ENCODE peak calls at places on chromosomes 13 and 19, in eight cellular contexts. I, S, Z, V, A, J, N and L are unnamed samples.

GRCh38 chr19:10514211-10515145 is 2.8 kb downstream of the S1PR5 start:
- DNase-seq in Z (no peak), J (no peak), N (no peak), I (no peak), S (no peak), A (no peak), V (no peak), L (no peak)

GRCh38 chr19:23395041-23395721 is at the start of gene ZNF91:
- DNase-seq in Z (peak), N (peak), A (peak), S (peak), J (peak), V (no peak), I (peak), L (peak)

GRCh38 chr13:25169951-25170553 is 2.0 kb downstream of the AMER2 start:
- DNase-seq in I (no peak), Z (no peak), A (no peak), V (no peak), J (no peak), S (no peak), N (no peak), L (no peak)

GRCh38 chr13:33263484-33263883 is 22.1 kb downstream of the STARD13 start:
- DNase-seq in N (no peak), J (no peak), V (no peak), I (no peak), S (no peak), Z (no peak), A (no peak), L (no peak)

GRCh38 chr13:95564948-95565347 is 12.4 kb downstream of the CLDN10 start:
- DNase-seq in N (no peak), J (no peak), A (no peak), Z (no peak), S (no peak), I (no peak), V (no peak), L (no peak)

GRCh38 chr13:112908342-112908741 is 60.7 kb upstream of the MCF2L start:
- DNase-seq in J (no peak), S (no peak), I (no peak), A (no peak), N (no peak), Z (no peak), V (no peak), L (no peak)

GRCh38 chr13:41700790-41701310 is 243.5 kb downstream of the RGCC start:
- DNase-seq in I (no peak), N (no peak), S (no peak), A (no peak), J (no peak), Z (no peak), V (no peak), L (no peak)

GRCh38 chr13:35283856-35284255 is 192.6 kb downstream of the MAB21L1 start:
- DNase-seq in I (no peak), J (no peak), V (no peak), Z (no peak), A (no peak), S (no peak), N (peak), L (no peak)

GRCh38 chr19:2302319-2303208 is 5.4 kb downstream of the LINGO3 start:
- DNase-seq in V (no peak), S (no peak), N (peak), I (peak), A (peak), Z (peak), J (no peak), L (no peak)

GRCh38 chr19:50486823-50487515 is 10.3 kb upstream of the GARIN5A start:
- DNase-seq in A (peak), J (no peak), I (no peak), N (no peak), Z (no peak), V (no peak), S (no peak), L (no peak)

GRCh38 chr13:30572859-30573275 is 44.9 kb upstream of the USPL1 start:
- DNase-seq in J (no peak), S (no peak), A (no peak), V (no peak), Z (no peak), I (no peak), N (no peak), L (no peak)

GRCh38 chr19:876089-876488 is 16.6 kb downstream of the CFD start:
- DNase-seq in Z (no peak), S (no peak), V (no peak), I (no peak), A (no peak), N (no peak), J (no peak), L (no peak)

GRCh38 chr13:79966502-79966901 is 374.4 kb downstream of the SPRY2 start:
- DNase-seq in A (no peak), I (no peak), N (no peak), S (no peak), V (no peak), Z (no peak), J (no peak), L (no peak)

GRCh38 chr13:111115051-111115840 is at the start of gene ARHGEF7:
- DNase-seq in V (no peak), J (no peak), A (no peak), N (no peak), S (no peak), Z (no peak), I (no peak), L (peak)

GRCh38 chr19:38213911-38214625 is 10.0 kb downstream of the DPF1 start:
- DNase-seq in A (no peak), I (no peak), N (no peak), J (no peak), V (no peak), Z (no peak), S (no peak), L (no peak)

GRCh38 chr19:17524651-17525050 is 13.2 kb downstream of the PGLS start:
- DNase-seq in N (no peak), V (no peak), Z (no peak), J (no peak), A (no peak), I (no peak), S (no peak), L (no peak)

GRCh38 chr13:28513745-28514144 is 18.8 kb upstream of the FLT1 start:
- DNase-seq in S (no peak), I (no peak), Z (no peak), N (no peak), J (no peak), A (no peak), V (no peak), L (no peak)

GRCh38 chr13:80341771-80342271 is 895 bp upstream of the SPRY2 start:
- DNase-seq in V (no peak), A (peak), J (no peak), I (peak), Z (no peak), N (peak), S (no peak), L (no peak)

GRCh38 chr19:1864480-1865171 is 1.2 kb upstream of the KLF16 start:
- DNase-seq in A (peak), N (peak), I (peak), J (peak), V (no peak), Z (peak), S (peak), L (peak)

GRCh38 chr13:59176775-59177174 is 987.0 kb downstream of the DIAPH3 start:
- DNase-seq in N (no peak), Z (no peak), S (no peak), J (no peak), V (no peak), I (no peak), A (no peak), L (no peak)

GRCh38 chr19:58317481-58318072 is 9.2 kb upstream of the ZSCAN22 start:
- DNase-seq in V (no peak), I (no peak), A (no peak), S (no peak), Z (no peak), N (no peak), J (no peak), L (no peak)

GRCh38 chr19:50341091-50341564 is 12.0 kb upstream of the KCNC3 start:
- DNase-seq in J (no peak), N (no peak), Z (no peak), S (no peak), V (no peak), I (no peak), A (no peak), L (no peak)

GRCh38 chr19:10964903-10965302 is 4.1 kb downstream of the SMARCA4 start:
- DNase-seq in N (no peak), I (no peak), S (no peak), V (no peak), Z (no peak), J (no peak), A (no peak), L (no peak)

GRCh38 chr19:56538761-56539263 is at the start of gene ZFP28:
- DNase-seq in N (peak), S (peak), J (no peak), A (peak), I (no peak), V (no peak), Z (no peak), L (peak)

GRCh38 chr19:29965529-29965928 is 23.5 kb downstream of the URI1 start:
- DNase-seq in J (no peak), N (no peak), I (no peak), V (no peak), S (no peak), A (no peak), Z (no peak), L (no peak)

GRCh38 chr19:58330458-58330857 is 3.7 kb downstream of the ZSCAN22 start:
- DNase-seq in A (no peak), N (no peak), V (no peak), J (no peak), I (no peak), S (no peak), Z (peak), L (no peak)

GRCh38 chr13:81171065-81171647 is 830.2 kb upstream of the SPRY2 start:
- DNase-seq in A (no peak), J (no peak), Z (no peak), S (no peak), V (no peak), I (no peak), N (no peak), L (no peak)

GRCh38 chr19:54180691-54181091 is 7.7 kb upstream of the TMC4 start:
- DNase-seq in Z (no peak), V (no peak), N (no peak), A (peak), J (no peak), I (no peak), S (no peak), L (no peak)

GRCh38 chr19:54186934-54187381 is 2.4 kb downstream of the MBOAT7 start:
- DNase-seq in I (no peak), S (no peak), N (peak), A (peak), J (no peak), V (no peak), Z (peak), L (no peak)

GRCh38 chr19:54186351-54186750 is 3.0 kb downstream of the MBOAT7 start:
- DNase-seq in S (no peak), J (no peak), V (no peak), I (no peak), N (no peak), A (peak), Z (no peak), L (no peak)

GRCh38 chr19:54179921-54180452 is 7.0 kb upstream of the TMC4 start:
- DNase-seq in Z (peak), V (no peak), A (peak), S (no peak), I (no peak), N (peak), J (no peak), L (no peak)

DNA sequence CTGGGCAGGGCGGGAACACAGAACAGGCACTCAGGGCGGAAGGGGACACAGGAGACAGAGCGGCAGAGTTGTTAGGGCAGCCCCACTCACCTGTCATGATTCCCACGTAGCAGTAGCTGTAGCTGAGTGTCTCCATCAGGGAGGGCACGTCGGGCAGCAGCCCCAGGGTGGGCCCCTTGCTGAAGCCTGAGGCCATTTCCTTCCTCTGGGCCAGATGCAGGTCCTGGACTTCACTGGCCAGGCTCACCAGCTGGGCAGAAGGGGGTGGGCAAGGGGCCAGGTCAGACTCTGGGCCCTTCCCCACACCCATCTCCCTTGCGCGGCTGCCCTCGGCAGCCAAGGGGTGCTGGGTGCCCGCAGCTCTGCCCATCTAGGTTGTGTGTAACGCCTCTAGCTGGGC is 5.9 kb downstream of the MBOAT7 start:
- DNase-seq in N (no peak), S (no peak), A (peak), Z (no peak), V (no peak), I (no peak), J (no peak), L (no peak)
- TF ChIP-seq POLR2AphosphoS5 in N (no peak), S (no peak), A (no peak), Z (no peak), V (no peak), I (no peak), J (no peak), L (no peak)

GRCh38 chr19:3536429-3537100 is 2.4 kb upstream of the TEKTIP1 start:
- DNase-seq in S (no peak), N (no peak), J (no peak), I (no peak), Z (no peak), A (no peak), V (no peak), L (no peak)

GRCh38 chr19:3538258-3538929 is 580 bp upstream of the TEKTIP1 start:
- DNase-seq in I (no peak), J (no peak), N (no peak), Z (no peak), S (no peak), A (no peak), V (no peak), L (no peak)

GRCh38 chr19:3537101-3537437 is 1.9 kb upstream of the TEKTIP1 start:
- DNase-seq in N (no peak), S (no peak), Z (no peak), V (no peak), A (no peak), J (no peak), I (no peak), L (no peak)

GRCh38 chr19:3538965-3539742 is at the start of gene TEKTIP1:
- DNase-seq in I (no peak), Z (no peak), S (no peak), N (no peak), A (no peak), V (no peak), J (no peak), L (no peak)

GRCh38 chr19:3537438-3538240 is 1.3 kb upstream of the TEKTIP1 start:
- DNase-seq in I (no peak), Z (no peak), N (no peak), J (no peak), V (no peak), A (no peak), S (no peak), L (no peak)
- TF ChIP-seq POLR2AphosphoS5 in I (no peak), Z (no peak), N (no peak), J (no peak), V (no peak), A (peak), S (no peak), L (no peak)

GRCh38 chr19:36638862-36639510 is 27.7 kb downstream of the ZNF461 start:
- DNase-seq in Z (no peak), N (no peak), A (no peak), V (no peak), I (no peak), S (no peak), J (no peak), L (no peak)

GRCh38 chr19:36635342-36635741 is 30.2 kb downstream of the ZNF382 start:
- DNase-seq in V (no peak), S (no peak), A (no peak), J (no peak), Z (no peak), N (no peak), I (no peak), L (no peak)
- TF ChIP-seq POLR2AphosphoS5 in V (no peak), S (no peak), A (no peak), J (no peak), Z (no peak), N (no peak), I (no peak), L (no peak)

GRCh38 chr19:45691516-45692186 is at the start of gene SNRPD2:
- DNase-seq in Z (peak), N (peak), I (peak), V (no peak), S (peak), J (peak), A (peak), L (peak)

GRCh38 chr19:45687599-45687998 is 4.2 kb downstream of the SNRPD2 start:
- DNase-seq in V (no peak), N (no peak), A (no peak), I (no peak), J (no peak), S (no peak), Z (no peak), L (no peak)

GRCh38 chr19:45693168-45693788 is 812 bp downstream of the QPCTL start:
- DNase-seq in V (no peak), Z (peak), J (peak), A (peak), S (peak), I (peak), N (peak), L (no peak)

GRCh38 chr19:45692187-45693111 is at the start of gene QPCTL:
- DNase-seq in J (peak), Z (peak), N (peak), S (peak), I (peak), V (no peak), A (peak), L (peak)
- TF ChIP-seq POLR2AphosphoS5 in J (peak), Z (peak), N (peak), S (peak), I (peak), V (peak), A (peak), L (peak)

DNA sequence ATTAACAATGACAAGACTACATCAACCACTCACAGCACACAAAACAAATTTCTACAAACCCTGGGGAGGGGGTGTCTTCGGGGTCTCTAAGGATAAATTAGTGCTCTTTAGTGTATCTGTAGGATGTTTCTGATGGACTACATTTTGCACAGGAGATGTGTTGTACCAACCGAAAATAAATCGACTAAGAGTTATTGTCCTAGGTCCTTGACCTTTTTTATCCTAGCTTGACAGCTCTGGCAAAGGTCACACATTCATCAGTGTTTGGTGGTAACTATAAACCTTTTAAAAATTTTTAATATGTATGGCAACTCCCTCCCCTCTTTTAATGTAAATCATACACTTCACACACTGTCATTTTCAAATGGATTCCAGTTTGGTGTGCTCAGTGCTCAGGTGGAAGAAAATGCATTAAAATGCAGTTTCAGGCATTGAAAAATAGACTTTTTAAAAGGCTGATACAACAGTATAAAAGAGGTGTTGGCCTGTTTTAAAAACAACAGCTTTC is 7.7 kb downstream of the ZIC5 start:
- DNase-seq in N (no peak), I (no peak), J (no peak), V (no peak), S (no peak), A (no peak), Z (no peak), L (no peak)
- TF ChIP-seq POLR2AphosphoS5 in N (no peak), I (no peak), J (no peak), V (no peak), S (no peak), A (no peak), Z (no peak), L (no peak)

GRCh38 chr19:48190288-48191284 is 20.1 kb downstream of the ZSWIM9 start:
- DNase-seq in N (peak), A (no peak), I (peak), V (no peak), Z (peak), J (no peak), S (peak), L (no peak)
- TF ChIP-seq POLR2AphosphoS5 in N (no peak), A (no peak), I (no peak), V (no peak), Z (no peak), J (no peak), S (no peak), L (no peak)

GRCh38 chr19:3691372-3691716 is 8.9 kb downstream of the PIP5K1C start:
- DNase-seq in A (no peak), J (no peak), S (no peak), I (no peak), V (no peak), Z (no peak), N (no peak), L (no peak)

GRCh38 chr19:3691726-3692125 is 8.5 kb downstream of the PIP5K1C start:
- DNase-seq in N (no peak), A (no peak), Z (no peak), J (no peak), V (no peak), I (no peak), S (no peak), L (no peak)

GRCh38 chr19:3692141-3693029 is 7.9 kb downstream of the PIP5K1C start:
- DNase-seq in J (no peak), N (no peak), I (no peak), V (no peak), A (no peak), S (peak), Z (no peak), L (no peak)

GRCh38 chr19:3694361-3695123 is 5.7 kb downstream of the PIP5K1C start:
- DNase-seq in Z (no peak), A (no peak), J (no peak), N (no peak), I (no peak), S (no peak), V (no peak), L (no peak)

GRCh38 chr19:3693030-3693925 is 7.0 kb downstream of the PIP5K1C start:
- DNase-seq in A (no peak), Z (no peak), I (no peak), V (no peak), J (no peak), S (no peak), N (no peak), L (no peak)
- TF ChIP-seq POLR2AphosphoS5 in A (no peak), Z (no peak), I (no peak), V (no peak), J (no peak), S (no peak), N (no peak), L (no peak)

GRCh38 chr19:49150944-49151243 is 4.3 kb downstream of the HRC start:
- DNase-seq in S (no peak), N (no peak), J (no peak), A (no peak), Z (no peak), V (no peak), I (no peak), L (no peak)

GRCh38 chr19:49152218-49152550 is 3.0 kb downstream of the HRC start:
- DNase-seq in Z (no peak), J (no peak), S (no peak), N (no peak), I (no peak), A (no peak), V (no peak), L (no peak)

GRCh38 chr19:49150106-49150943 is 4.9 kb downstream of the HRC start:
- DNase-seq in J (peak), I (peak), S (no peak), N (peak), V (no peak), A (peak), Z (peak), L (peak)

GRCh38 chr19:49153167-49153809 is 1.9 kb downstream of the HRC start:
- DNase-seq in Z (no peak), N (no peak), J (no peak), A (no peak), S (no peak), I (no peak), V (no peak), L (no peak)

DNA sequence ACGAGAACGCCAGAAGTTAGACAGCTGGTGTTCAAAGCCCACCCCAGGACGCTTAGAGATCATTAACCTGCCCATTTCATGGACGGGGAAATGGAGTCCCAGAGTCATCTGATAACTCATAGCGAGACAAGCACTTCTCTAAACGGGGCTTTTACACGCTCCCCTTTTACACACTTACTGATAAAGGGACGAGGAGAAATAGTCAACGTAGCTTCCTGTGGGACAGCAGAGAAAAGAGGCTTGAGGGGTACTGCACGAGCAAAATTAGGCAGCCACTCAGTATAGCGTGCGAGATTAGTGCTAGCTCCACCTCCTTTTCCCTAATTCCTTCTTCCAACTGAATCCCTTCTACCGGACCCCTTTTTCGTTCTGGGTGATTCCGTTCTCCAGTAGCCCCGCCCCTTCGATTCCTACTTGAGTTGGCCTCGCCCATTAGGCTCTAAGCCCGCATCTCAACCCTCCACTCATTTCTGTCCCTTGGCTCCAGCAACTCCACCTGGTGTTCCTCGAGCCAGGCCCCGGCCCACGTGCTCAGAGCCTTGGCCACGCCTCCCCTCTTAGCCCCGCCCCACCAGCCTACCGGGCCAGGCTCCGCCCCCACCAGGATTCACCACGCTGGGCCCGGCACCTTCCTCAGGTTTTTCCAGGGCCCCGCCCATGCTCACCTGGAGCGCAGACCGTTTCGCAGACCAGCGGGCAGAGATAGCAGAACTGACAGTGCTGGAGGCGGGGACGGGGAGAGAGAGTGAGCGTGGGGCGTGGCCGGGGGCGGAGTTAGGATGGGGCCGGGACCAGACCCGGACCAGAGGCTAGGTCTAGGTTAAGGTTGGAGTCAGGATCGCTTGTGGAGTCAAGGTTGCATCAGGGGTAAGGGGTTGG is 3.6 kb downstream of the HRC start:
- DNase-seq in S (no peak), N (peak), V (no peak), Z (peak), I (peak), J (peak), A (no peak), L (no peak)
- TF ChIP-seq POLR2AphosphoS5 in S (no peak), N (peak), V (peak), Z (no peak), I (no peak), J (no peak), A (no peak), L (no peak)